ENCODE peak calls at places on chromosome 19, in nine cellular contexts. O is adrenal gland; M is tibial nerve; F is cardiac fibroblast; D is stimulated activated CD8-positive, alpha-beta memory T cell treated with anti-CD3 and anti-CD28 coated beads, Interleukin-4, amount 100 ng/mL, for 1 hour; I is hepatocyte; J is activated CD4-positive, alpha-beta T cell treated with anti-CD3 and anti-CD28 coated beads, Interleukin-2, amount 50 U/mL, for 24 hours; Q is fibroblast of pulmonary artery; C is left ventricle myocardium superior. S is an unnamed sample.

GRCh38 chr19:10001899-10002298 is 8.4 kb downstream of the COL5A3 start:
- DNase-seq in O (peak; percentile 52), M (no peak), F (peak; percentile 14), D (no peak), I (peak; percentile 52), J (no peak), Q (peak; percentile 20), C (peak; percentile 72), S (no peak)

GRCh38 chr19:58569191-58569942 is 3.8 kb downstream of the MZF1 start:
- DNase-seq in O (peak; percentile 16), M (peak; percentile 6), F (no peak), D (no peak), I (peak; percentile 5), J (no peak), Q (no peak), C (no peak), S (peak; percentile 52)

GRCh38 chr19:39852882-39853281 is 6.7 kb upstream of the FBL start:
- DNase-seq in O (no peak), M (no peak), F (no peak), D (no peak), I (no peak), J (no peak), Q (no peak), C (no peak), S (no peak)

GRCh38 chr19:1624458-1624857 is 19.2 kb upstream of the UQCR11 start:
- DNase-seq in O (no peak), M (no peak), F (peak; percentile 49), D (no peak), I (peak; percentile 64), J (peak; percentile 44), Q (peak; percentile 49), C (peak; percentile 49), S (peak; percentile 78)

GRCh38 chr19:4066682-4067395 is at the start of gene ZBTB7A:
- DNase-seq in O (peak; percentile 81), M (peak; percentile 74), F (peak; percentile 80), D (peak; percentile 64), I (peak; percentile 90), J (peak; percentile 51), Q (peak; percentile 73), C (peak; percentile 91), S (peak; percentile 89)

GRCh38 chr19:16896098-16896912 is 7.5 kb downstream of the F2RL3 start:
- DNase-seq in O (no peak), M (no peak), F (no peak), D (no peak), I (peak; percentile 37), J (no peak), Q (no peak), C (peak; percentile 49), S (peak; percentile 73)

GRCh38 chr19:46718934-46719551 is 2.1 kb upstream of the PRKD2 start:
- DNase-seq in O (no peak), M (no peak), F (no peak), D (no peak), I (no peak), J (no peak), Q (no peak), C (no peak), S (no peak)

GRCh38 chr19:7512400-7512851 is 3.5 kb upstream of the ZNF358 start:
- DNase-seq in O (no peak), M (no peak), F (no peak), D (no peak), I (no peak), J (no peak), Q (no peak), C (no peak), S (no peak)

GRCh38 chr19:12896460-12896859 is 5.5 kb downstream of the GCDH start:
- DNase-seq in O (no peak), M (no peak), F (no peak), D (no peak), I (no peak), J (no peak), Q (no peak), C (no peak), S (no peak)

GRCh38 chr19:1156830-1157615 is 17.0 kb downstream of the SBNO2 start:
- DNase-seq in O (no peak), M (no peak), F (no peak), D (no peak), I (no peak), J (no peak), Q (no peak), C (no peak), S (no peak)

GRCh38 chr19:40331052-40331451 is 17.1 kb downstream of the C19orf47 start:
- DNase-seq in O (no peak), M (no peak), F (no peak), D (no peak), I (no peak), J (no peak), Q (no peak), C (no peak), S (no peak)

GRCh38 chr19:43781630-43782310 is 997 bp upstream of the KCNN4 start:
- DNase-seq in O (no peak), M (no peak), F (no peak), D (no peak), I (no peak), J (no peak), Q (no peak), C (no peak), S (no peak)

S was measured in sciatic nerve.